ENCODE peak calls at places on chromosomes 12 and 14, in eight cellular contexts. One of them, this sample, is unnamed.

GRCh38 chr12:13205809-13206559 is 9.5 kb downstream of the EMP1 start:
- DNase-seq in uterus: no peak
- DNase-seq in thyroid gland: no peak
- DNase-seq in mesendoderm: peak; percentile 83
- DNase-seq in pancreas: no peak
- DNase-seq in SK-N-SH: no peak
- DNase-seq in BE2C: no peak
- DNase-seq in lower lobe of right lung: no peak
- DNase-seq in this sample: no peak

GRCh38 chr12:25723921-25724491 is 170.9 kb upstream of the LMNTD1 start:
- DNase-seq in lower lobe of right lung: no peak
- DNase-seq in mesendoderm: no peak
- DNase-seq in thyroid gland: no peak
- DNase-seq in uterus: no peak
- DNase-seq in BE2C: no peak
- DNase-seq in pancreas: no peak
- DNase-seq in SK-N-SH: no peak
- DNase-seq in this sample: no peak

GRCh38 chr12:96989916-96990315 is 82.9 kb downstream of the NEDD1 start:
- DNase-seq in BE2C: no peak
- DNase-seq in thyroid gland: peak; percentile 71
- DNase-seq in SK-N-SH: no peak
- DNase-seq in mesendoderm: peak; percentile 81
- DNase-seq in uterus: no peak
- DNase-seq in lower lobe of right lung: no peak
- DNase-seq in pancreas: no peak
- DNase-seq in this sample: peak; percentile 56

GRCh38 chr12:62581288-62582064 is 114.8 kb downstream of the MON2 start:
- DNase-seq in pancreas: no peak
- DNase-seq in thyroid gland: peak; percentile 75
- DNase-seq in uterus: no peak
- DNase-seq in BE2C: no peak
- DNase-seq in SK-N-SH: peak; percentile 39
- DNase-seq in lower lobe of right lung: no peak
- DNase-seq in mesendoderm: peak; percentile 74
- DNase-seq in this sample: peak; percentile 20

GRCh38 chr14:38367922-38368321 is 112.0 kb upstream of the CLEC14A start:
- DNase-seq in pancreas: no peak
- DNase-seq in uterus: no peak
- DNase-seq in SK-N-SH: no peak
- DNase-seq in mesendoderm: no peak
- DNase-seq in lower lobe of right lung: no peak
- DNase-seq in thyroid gland: no peak
- DNase-seq in BE2C: no peak
- DNase-seq in this sample: no peak

GRCh38 chr14:75369506-75369905 is 58.3 kb upstream of the JDP2 start:
- DNase-seq in thyroid gland: no peak
- DNase-seq in SK-N-SH: no peak
- DNase-seq in pancreas: no peak
- DNase-seq in lower lobe of right lung: no peak
- DNase-seq in mesendoderm: no peak
- DNase-seq in uterus: no peak
- DNase-seq in BE2C: peak; percentile 39
- DNase-seq in this sample: no peak

GRCh38 chr14:61547186-61548121 is 147.9 kb upstream of the HIF1A start:
- DNase-seq in pancreas: no peak
- DNase-seq in SK-N-SH: no peak
- DNase-seq in uterus: no peak
- DNase-seq in thyroid gland: no peak
- DNase-seq in BE2C: no peak
- DNase-seq in mesendoderm: peak; percentile 74
- DNase-seq in lower lobe of right lung: no peak
- DNase-seq in this sample: no peak

GRCh38 chr14:71348817-71349216 is 441.6 kb downstream of the PCNX1 start:
- DNase-seq in BE2C: no peak
- DNase-seq in SK-N-SH: no peak
- DNase-seq in uterus: no peak
- DNase-seq in mesendoderm: no peak
- DNase-seq in lower lobe of right lung: no peak
- DNase-seq in pancreas: no peak
- DNase-seq in thyroid gland: no peak
- DNase-seq in this sample: no peak

GRCh38 chr12:118591-118990 is 52.0 kb downstream of the IQSEC3 start:
- DNase-seq in thyroid gland: no peak
- DNase-seq in BE2C: no peak
- DNase-seq in lower lobe of right lung: peak; percentile 14
- DNase-seq in mesendoderm: no peak
- DNase-seq in uterus: no peak
- DNase-seq in pancreas: no peak
- DNase-seq in SK-N-SH: no peak
- DNase-seq in this sample: no peak

GRCh38 chr12:24728366-24728765 is 220.5 kb downstream of the BCAT1 start:
- DNase-seq in mesendoderm: peak; percentile 26
- DNase-seq in BE2C: no peak
- DNase-seq in SK-N-SH: peak; percentile 30
- DNase-seq in lower lobe of right lung: no peak
- DNase-seq in thyroid gland: no peak
- DNase-seq in uterus: no peak
- DNase-seq in pancreas: no peak
- DNase-seq in this sample: peak; percentile 33

GRCh38 chr14:74697543-74697942 is 15.3 kb downstream of the AREL1 start:
- DNase-seq in pancreas: no peak
- DNase-seq in uterus: no peak
- DNase-seq in SK-N-SH: no peak
- DNase-seq in BE2C: no peak
- DNase-seq in mesendoderm: peak; percentile 26
- DNase-seq in thyroid gland: no peak
- DNase-seq in lower lobe of right lung: no peak
- DNase-seq in this sample: no peak

GRCh38 chr14:95703805-95704204 is 10.1 kb downstream of the TCL1A start:
- DNase-seq in pancreas: no peak
- DNase-seq in thyroid gland: no peak
- DNase-seq in lower lobe of right lung: no peak
- DNase-seq in SK-N-SH: no peak
- DNase-seq in BE2C: no peak
- DNase-seq in mesendoderm: no peak
- DNase-seq in uterus: no peak
- DNase-seq in this sample: no peak

DNA sequence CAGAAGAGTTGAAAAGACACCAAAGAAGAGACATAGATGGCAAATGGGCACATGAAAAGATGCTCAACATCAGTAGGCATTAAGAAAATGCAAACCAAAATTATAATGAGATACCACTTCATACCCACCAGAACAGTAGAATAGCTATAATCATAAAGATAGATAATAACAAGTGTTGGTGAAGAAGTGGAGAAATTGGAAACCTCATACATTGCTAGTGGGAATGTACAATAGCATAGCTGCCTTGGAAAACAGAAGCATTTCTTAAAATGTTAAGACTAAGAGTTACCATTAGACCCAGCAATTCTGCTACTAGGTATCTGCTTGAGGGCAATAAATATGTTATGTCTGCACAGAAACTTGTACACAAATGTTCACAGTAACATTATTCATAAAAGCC is 78.8 kb downstream of the ACADS start:
- DNase-seq in BE2C: no peak
- DNase-seq in mesendoderm: no peak
- DNase-seq in SK-N-SH: no peak
- DNase-seq in uterus: no peak
- DNase-seq in lower lobe of right lung: no peak
- DNase-seq in thyroid gland: no peak
- DNase-seq in pancreas: no peak
- DNase-seq in this sample: no peak
- H3K4me3 ChIP-seq in BE2C: no peak overlapping the region
- H3K4me3 ChIP-seq in mesendoderm: no peak overlapping the region
- H3K4me3 ChIP-seq in SK-N-SH: no peak overlapping the region
- H3K4me3 ChIP-seq in uterus: no peak overlapping the region
- H3K4me3 ChIP-seq in lower lobe of right lung: no peak overlapping the region
- H3K4me3 ChIP-seq in thyroid gland: no peak overlapping the region
- H3K4me3 ChIP-seq in pancreas: no peak overlapping the region
- H3K4me3 ChIP-seq in this sample: no peak overlapping the region

GRCh38 chr14:103528158-103528511 is 861 bp upstream of the TRMT61A start:
- DNase-seq in SK-N-SH: no peak
- DNase-seq in mesendoderm: no peak
- DNase-seq in uterus: no peak
- DNase-seq in pancreas: peak; percentile 64
- DNase-seq in thyroid gland: peak; percentile 69
- DNase-seq in lower lobe of right lung: no peak
- DNase-seq in BE2C: peak; percentile 56
- DNase-seq in this sample: no peak
- H3K4me1 ChIP-seq in SK-N-SH: peaks cover 28% of the 10 kb centered on the region
- H3K4me1 ChIP-seq in mesendoderm: peaks cover 5% of the 10 kb centered on the region
- H3K4me1 ChIP-seq in uterus: no peaks in the 10 kb centered on the region
- H3K4me1 ChIP-seq in pancreas: peaks cover 32% of the 10 kb centered on the region
- H3K4me1 ChIP-seq in thyroid gland: peaks cover 34% of the 10 kb centered on the region
- H3K4me1 ChIP-seq in lower lobe of right lung: peaks cover 60% of the 10 kb centered on the region
- H3K4me1 ChIP-seq in BE2C: peaks cover 6% of the 10 kb centered on the region
- H3K4me1 ChIP-seq in this sample: peaks cover 18% of the 10 kb centered on the region

DNA sequence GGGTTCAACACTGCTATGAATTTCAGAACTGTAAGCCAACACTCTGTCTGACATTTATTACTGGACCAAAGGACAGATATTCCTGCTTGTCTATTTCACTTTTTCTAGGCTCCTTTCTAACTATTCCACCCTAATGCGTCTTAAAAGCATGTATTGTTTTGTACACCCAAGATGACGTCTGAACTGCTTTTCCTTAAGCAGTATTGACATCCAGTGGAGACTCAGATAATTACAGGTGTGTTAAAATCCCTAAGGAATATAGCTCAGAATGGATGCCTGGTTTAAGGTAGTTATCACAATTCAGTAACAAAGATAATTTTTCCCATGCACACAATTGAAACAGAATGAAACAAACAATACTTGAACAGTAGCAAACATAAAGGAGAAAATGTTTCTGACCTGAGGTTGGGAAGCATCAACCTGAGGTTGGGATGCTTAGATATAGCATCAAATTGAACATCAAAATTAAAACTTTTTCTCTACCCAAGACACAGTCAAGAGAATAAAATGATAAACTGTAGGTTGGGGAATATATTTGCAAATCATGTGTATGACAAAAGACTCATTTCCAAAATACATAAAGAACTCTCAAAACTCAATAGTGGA is 93.7 kb upstream of the PTPRR start:
- DNase-seq in lower lobe of right lung: no peak
- DNase-seq in thyroid gland: no peak
- DNase-seq in pancreas: no peak
- DNase-seq in uterus: no peak
- DNase-seq in mesendoderm: peak; percentile 64
- DNase-seq in SK-N-SH: peak; percentile 4
- DNase-seq in BE2C: no peak
- DNase-seq in this sample: peak; percentile 11
- H3K4me3 ChIP-seq in lower lobe of right lung: no peak overlapping the region
- H3K4me3 ChIP-seq in thyroid gland: no peak overlapping the region
- H3K4me3 ChIP-seq in pancreas: no peak overlapping the region
- H3K4me3 ChIP-seq in uterus: no peak overlapping the region
- H3K4me3 ChIP-seq in mesendoderm: no peak overlapping the region
- H3K4me3 ChIP-seq in SK-N-SH: no peak overlapping the region
- H3K4me3 ChIP-seq in BE2C: no peak overlapping the region
- H3K4me3 ChIP-seq in this sample: no peak overlapping the region

GRCh38 chr12:131900397-131900796 is 6.0 kb downstream of the ULK1 start:
- DNase-seq in uterus: no peak
- DNase-seq in pancreas: peak; percentile 71
- DNase-seq in lower lobe of right lung: peak; percentile 35
- DNase-seq in mesendoderm: no peak
- DNase-seq in thyroid gland: no peak
- DNase-seq in SK-N-SH: no peak
- DNase-seq in BE2C: no peak
- DNase-seq in this sample: no peak
- H3K4me1 ChIP-seq in uterus: no peaks in the 10 kb centered on the region
- H3K4me1 ChIP-seq in pancreas: peaks cover 21% of the 10 kb centered on the region
- H3K4me1 ChIP-seq in lower lobe of right lung: peaks cover 40% of the 10 kb centered on the region
- H3K4me1 ChIP-seq in mesendoderm: no peaks in the 10 kb centered on the region
- H3K4me1 ChIP-seq in thyroid gland: peaks cover 48% of the 10 kb centered on the region
- H3K4me1 ChIP-seq in SK-N-SH: peaks cover 37% of the 10 kb centered on the region
- H3K4me1 ChIP-seq in BE2C: no peaks in the 10 kb centered on the region
- H3K4me1 ChIP-seq in this sample: peaks cover 32% of the 10 kb centered on the region

GRCh38 chr12:115008951-115009350 is 325.0 kb upstream of the TBX3 start:
- DNase-seq in pancreas: no peak
- DNase-seq in thyroid gland: no peak
- DNase-seq in uterus: no peak
- DNase-seq in mesendoderm: no peak
- DNase-seq in SK-N-SH: no peak
- DNase-seq in BE2C: no peak
- DNase-seq in lower lobe of right lung: no peak
- DNase-seq in this sample: no peak

GRCh38 chr12:115002434-115002833 is 318.5 kb upstream of the TBX3 start:
- DNase-seq in uterus: no peak
- DNase-seq in thyroid gland: no peak
- DNase-seq in mesendoderm: no peak
- DNase-seq in pancreas: no peak
- DNase-seq in lower lobe of right lung: no peak
- DNase-seq in BE2C: peak; percentile 82
- DNase-seq in SK-N-SH: peak; percentile 70
- DNase-seq in this sample: no peak

GRCh38 chr12:115000038-115000437 is 316.1 kb upstream of the TBX3 start:
- DNase-seq in thyroid gland: no peak
- DNase-seq in BE2C: peak; percentile 77
- DNase-seq in lower lobe of right lung: no peak
- DNase-seq in uterus: no peak
- DNase-seq in pancreas: no peak
- DNase-seq in mesendoderm: peak; percentile 72
- DNase-seq in SK-N-SH: no peak
- DNase-seq in this sample: peak; percentile 30

GRCh38 chr12:115001538-115001937 is 317.6 kb upstream of the TBX3 start:
- DNase-seq in pancreas: no peak
- DNase-seq in BE2C: no peak
- DNase-seq in SK-N-SH: no peak
- DNase-seq in uterus: no peak
- DNase-seq in mesendoderm: no peak
- DNase-seq in lower lobe of right lung: no peak
- DNase-seq in thyroid gland: no peak
- DNase-seq in this sample: no peak

GRCh38 chr12:115004469-115005146 is 320.6 kb upstream of the TBX3 start:
- DNase-seq in uterus: no peak
- DNase-seq in SK-N-SH: no peak
- DNase-seq in mesendoderm: no peak
- DNase-seq in pancreas: no peak
- DNase-seq in lower lobe of right lung: no peak
- DNase-seq in BE2C: no peak
- DNase-seq in thyroid gland: no peak
- DNase-seq in this sample: no peak
- H3K4me3 ChIP-seq in uterus: no peak overlapping the region
- H3K4me3 ChIP-seq in SK-N-SH: no peak overlapping the region
- H3K4me3 ChIP-seq in mesendoderm: no peak overlapping the region
- H3K4me3 ChIP-seq in pancreas: no peak overlapping the region
- H3K4me3 ChIP-seq in lower lobe of right lung: no peak overlapping the region
- H3K4me3 ChIP-seq in BE2C: no peak overlapping the region
- H3K4me3 ChIP-seq in thyroid gland: no peak overlapping the region
- H3K4me3 ChIP-seq in this sample: no peak overlapping the region

DNA sequence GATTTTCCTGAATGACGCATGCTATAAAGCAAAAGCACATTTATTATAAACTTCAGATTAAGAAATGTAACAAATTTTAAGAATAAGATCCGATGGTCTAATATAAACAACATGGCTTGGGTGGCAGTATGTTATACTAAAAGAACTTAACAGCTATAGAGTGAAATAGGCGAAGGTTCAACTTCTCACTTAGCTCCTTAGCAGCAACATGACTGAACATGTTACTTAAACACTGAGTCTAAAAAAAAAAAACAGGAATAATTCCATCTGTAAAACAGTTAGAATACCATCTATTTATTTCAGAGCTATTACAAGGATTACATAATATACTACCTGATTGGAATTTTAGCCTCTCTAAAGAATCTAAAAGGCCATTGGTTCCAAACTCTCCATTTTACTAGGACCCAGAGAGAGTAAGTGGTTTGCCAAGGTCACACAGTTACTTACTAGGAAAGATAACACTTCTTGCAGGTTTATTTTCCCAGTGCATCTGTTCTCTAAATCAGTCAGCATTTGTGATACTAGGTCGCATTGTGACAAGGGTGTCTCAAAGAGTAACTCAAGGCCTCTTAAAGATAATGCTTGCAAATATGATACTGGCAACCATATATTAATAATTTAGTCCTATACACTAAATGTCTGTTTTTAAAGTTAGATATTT is 14.8 kb downstream of the OSBPL8 start:
- DNase-seq in thyroid gland: no peak
- DNase-seq in lower lobe of right lung: no peak
- DNase-seq in uterus: no peak
- DNase-seq in mesendoderm: no peak
- DNase-seq in BE2C: no peak
- DNase-seq in SK-N-SH: no peak
- DNase-seq in pancreas: no peak
- DNase-seq in this sample: no peak
- H3K4me1 ChIP-seq in thyroid gland: peaks cover 16% of the 10 kb centered on the region
- H3K4me1 ChIP-seq in lower lobe of right lung: peaks cover 17% of the 10 kb centered on the region
- H3K4me1 ChIP-seq in uterus: peaks cover 6% of the 10 kb centered on the region
- H3K4me1 ChIP-seq in mesendoderm: peaks cover 1% of the 10 kb centered on the region
- H3K4me1 ChIP-seq in BE2C: peaks cover 3% of the 10 kb centered on the region
- H3K4me1 ChIP-seq in SK-N-SH: peaks cover 3% of the 10 kb centered on the region
- H3K4me1 ChIP-seq in pancreas: peaks cover 32% of the 10 kb centered on the region
- H3K4me1 ChIP-seq in this sample: no peaks in the 10 kb centered on the region